ENCODE peak calls at places on chromosomes 6 and 20, in nine cellular contexts. H is mucosa of descending colon, A is tibial nerve, O is ovary, C is AG04450, R is H9, U is tibial artery, F is colonic mucosa, S is uterus. V is an unnamed sample. For H3K9me3, the result is how much of the 10 kb centered on the place peaks cover.

GRCh38 chr20:17452441-17452840 is 78.7 kb downstream of the BFSP1 start:
- DNase-seq in F (no peak), O (no peak), S (no peak), A (no peak), U (no peak), C (no peak), R (no peak), H (no peak), V (no peak)

GRCh38 chr20:38217791-38218565 is 42.6 kb downstream of the KIAA1755 start:
- DNase-seq in F (no peak), U (peak), O (no peak), S (peak), H (no peak), R (no peak), C (peak), A (no peak), V (no peak)

GRCh38 chr20:37376791-37377190 is 30.9 kb downstream of the SRC start:
- DNase-seq in C (no peak), F (no peak), H (peak), O (no peak), R (no peak), S (no peak), A (no peak), U (no peak), V (no peak)

GRCh38 chr20:33423141-33423834 is 20.3 kb downstream of the SNTA1 start:
- DNase-seq in A (no peak), H (peak), C (no peak), F (peak), U (peak), O (peak), S (peak), R (no peak), V (no peak)

GRCh38 chr20:47600967-47601547 is 99.4 kb downstream of the NCOA3 start:
- DNase-seq in F (no peak), S (no peak), H (no peak), R (no peak), O (no peak), U (no peak), C (no peak), A (no peak), V (no peak)

GRCh38 chr6:154842828-154843227 is 109.6 kb downstream of the SCAF8 start:
- DNase-seq in C (no peak), U (no peak), A (no peak), S (no peak), R (no peak), F (no peak), H (no peak), O (no peak), V (no peak)

GRCh38 chr20:4613718-4614620 is 107.7 kb upstream of the PRND start:
- DNase-seq in C (no peak), S (peak), F (peak), U (no peak), A (peak), R (peak), O (no peak), H (peak), V (no peak)

GRCh38 chr6:143695106-143696059 is 17.6 kb downstream of the PHACTR2 start:
- DNase-seq in A (no peak), S (no peak), U (no peak), O (no peak), F (no peak), H (no peak), R (no peak), C (no peak), V (no peak)

GRCh38 chr20:23151885-23152284 is 65.8 kb upstream of the CD93 start:
- DNase-seq in A (no peak), R (peak), C (no peak), S (no peak), U (peak), F (no peak), O (no peak), H (no peak), V (no peak)

GRCh38 chr20:31523361-31524283 is 9.4 kb downstream of the HM13 start:
- DNase-seq in H (no peak), F (no peak), S (no peak), U (no peak), R (no peak), C (no peak), A (peak), O (no peak), V (peak)

GRCh38 chr6:10402648-10403311 is 12.1 kb downstream of the TFAP2A start:
- DNase-seq in U (no peak), O (no peak), S (no peak), F (no peak), H (no peak), R (no peak), A (no peak), C (no peak), V (no peak)

GRCh38 chr20:53621482-53622246 is 28.0 kb upstream of the ZNF217 start:
- DNase-seq in A (peak), U (peak), H (peak), F (peak), C (no peak), S (peak), O (peak), R (no peak), V (peak)

GRCh38 chr6:57316581-57317059 is 810 bp upstream of the PRIM2 start:
- DNase-seq in S (peak), O (peak), A (peak), U (peak), R (peak), F (peak), C (peak), H (peak), V (peak)

GRCh38 chr20:19631410-19631809 is 126.6 kb upstream of the RIN2 start:
- DNase-seq in S (no peak), R (no peak), U (no peak), A (no peak), O (no peak), C (no peak), F (peak), H (peak), V (no peak)

GRCh38 chr6:42782689-42783176 is 881 bp downstream of the BICRAL start:
- DNase-seq in O (peak), C (peak), H (peak), U (peak), R (peak), S (peak), A (peak), F (peak), V (peak)

GRCh38 chr6:83119742-83120300 is 52.4 kb downstream of the DOP1A start:
- DNase-seq in R (no peak), U (no peak), S (no peak), O (no peak), F (no peak), A (no peak), C (no peak), H (no peak), V (no peak)

GRCh38 chr20:57388953-57389694 is 2.1 kb upstream of the RBM38 start:
- DNase-seq in R (peak), U (peak), C (no peak), A (peak), F (peak), O (peak), S (peak), H (peak), V (peak)

GRCh38 chr20:38084425-38084951 is 50.9 kb downstream of the RPRD1B start:
- DNase-seq in R (no peak), A (no peak), H (no peak), C (peak), U (no peak), F (no peak), O (no peak), S (peak), V (no peak)

GRCh38 chr6:138544521-138544920 is 45.2 kb upstream of the NHSL1 start:
- DNase-seq in F (no peak), O (no peak), A (no peak), S (no peak), R (no peak), U (no peak), H (no peak), C (no peak), V (no peak)

GRCh38 chr20:59765599-59766177 is 161.3 kb downstream of the PHACTR3 start:
- DNase-seq in S (no peak), H (no peak), O (no peak), F (no peak), R (peak), U (no peak), C (no peak), A (no peak), V (no peak)

GRCh38 chr6:118344014-118344670 is 204.0 kb upstream of the PLN start:
- DNase-seq in U (no peak), H (no peak), A (no peak), F (no peak), R (no peak), S (no peak), O (no peak), C (no peak), V (no peak)

GRCh38 chr6:22551280-22551679 is 18.1 kb upstream of the HDGFL1 start:
- DNase-seq in F (no peak), A (no peak), S (no peak), C (no peak), U (no peak), R (no peak), O (no peak), H (no peak), V (no peak)

GRCh38 chr6:22558288-22558882 is 11.0 kb upstream of the HDGFL1 start:
- DNase-seq in H (no peak), U (no peak), O (no peak), A (no peak), S (peak), C (no peak), R (no peak), F (no peak), V (no peak)

GRCh38 chr6:22556298-22556697 is 13.1 kb upstream of the HDGFL1 start:
- DNase-seq in O (no peak), S (peak), H (no peak), C (no peak), A (no peak), F (no peak), U (no peak), R (no peak), V (no peak)

DNA sequence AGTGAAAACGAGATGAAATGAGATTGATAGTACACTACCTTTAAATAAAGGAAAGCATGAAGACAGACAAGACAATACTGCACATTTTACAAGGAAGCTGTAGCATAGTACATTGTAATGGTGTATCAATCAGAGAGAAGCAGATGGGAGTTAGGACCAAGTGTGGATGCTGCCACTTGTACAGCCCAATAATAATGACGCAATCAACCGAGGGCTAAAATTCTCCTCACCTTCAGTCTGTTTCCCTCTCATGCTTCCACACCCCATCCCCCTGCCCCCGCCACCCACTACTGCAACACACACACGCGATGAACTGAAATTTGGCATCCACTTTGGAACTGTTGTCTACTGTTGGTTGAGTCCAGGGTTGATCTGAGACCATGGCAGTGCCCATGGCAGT is 12.4 kb upstream of the HDGFL1 start:
- DNase-seq in C (no peak), U (no peak), F (no peak), R (no peak), S (no peak), O (no peak), A (no peak), H (no peak), V (no peak)
- H3K9me3 ChIP-seq in C (under half), U (under half), F (under half), R (under half), S (under half), O (under half), A (under half), H (under half), V (under half)

GRCh38 chr6:22878706-22879105 is 309.3 kb downstream of the HDGFL1 start:
- DNase-seq in F (no peak), S (no peak), R (no peak), U (no peak), H (no peak), A (no peak), C (no peak), O (no peak), V (no peak)

GRCh38 chr6:22875845-22876244 is 306.5 kb downstream of the HDGFL1 start:
- DNase-seq in U (no peak), S (no peak), A (no peak), F (no peak), R (no peak), O (no peak), C (no peak), H (no peak), V (no peak)

GRCh38 chr6:22877946-22878705 is 308.8 kb downstream of the HDGFL1 start:
- DNase-seq in A (no peak), H (no peak), F (no peak), S (no peak), C (peak), U (no peak), R (peak), O (no peak), V (no peak)

DNA sequence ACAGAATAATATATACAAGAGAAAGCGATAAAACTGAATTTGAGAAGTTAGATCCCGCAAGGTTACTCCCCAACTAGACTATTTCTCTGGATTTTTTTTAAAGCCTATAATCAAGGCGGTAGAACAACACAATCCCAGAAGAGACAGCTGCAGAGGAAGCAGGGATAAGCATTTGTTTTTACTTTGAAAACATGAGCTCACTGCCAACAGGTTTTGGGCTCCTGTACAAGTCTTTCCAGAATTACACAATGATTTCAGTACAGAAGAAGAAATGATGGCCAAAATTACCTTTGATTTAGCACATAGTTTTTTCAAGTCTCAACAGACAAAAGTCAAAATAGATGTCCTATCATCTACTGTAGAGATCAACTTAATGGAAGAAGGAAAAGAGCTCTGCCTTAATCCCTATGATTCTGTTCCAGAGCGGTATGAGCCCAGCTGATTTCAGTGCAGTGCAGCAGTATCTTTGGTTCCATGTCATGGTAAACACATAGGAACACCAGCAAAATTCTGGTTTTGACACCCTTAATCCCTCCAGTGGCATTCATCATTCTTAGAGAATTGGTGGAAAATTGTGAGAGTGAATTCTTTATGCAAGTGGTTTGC is 304.3 kb downstream of the HDGFL1 start:
- DNase-seq in S (peak), R (no peak), U (no peak), A (no peak), O (peak), C (peak), H (no peak), F (no peak), V (no peak)
- H3K9me3 ChIP-seq in S (under half), R (under half), U (under half), A (under half), O (under half), C (under half), H (under half), F (under half), V (under half)

DNA sequence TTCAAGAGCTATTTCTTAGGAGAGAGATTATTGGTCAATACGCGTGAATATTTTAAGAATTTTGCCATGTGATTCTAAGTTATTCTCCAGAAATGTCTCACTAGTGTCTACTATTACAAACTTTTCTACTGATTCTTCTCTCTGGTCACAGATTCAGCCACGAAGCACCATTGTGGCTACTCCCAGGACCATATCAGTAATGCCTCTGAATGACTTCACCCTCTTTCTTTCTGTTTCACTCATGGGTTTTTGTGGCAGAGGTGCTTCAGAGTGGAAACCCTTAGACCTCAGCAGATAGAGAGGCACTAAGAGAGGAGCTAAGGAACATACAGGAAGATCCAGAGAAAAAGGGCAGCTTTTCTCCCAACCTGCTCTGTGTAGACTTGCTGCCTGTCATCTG is 211.3 kb downstream of the CBLN4 start:
- DNase-seq in C (no peak), A (no peak), S (no peak), H (no peak), F (no peak), U (no peak), R (no peak), O (no peak), V (no peak)
- H3K9me3 ChIP-seq in C (under half), A (under half), S (under half), H (under half), F (under half), U (under half), R (under half), O (under half), V (under half)

GRCh38 chr6:49892280-49892679 is 25.9 kb upstream of the CRISP1 start:
- DNase-seq in H (no peak), O (no peak), A (no peak), F (no peak), U (no peak), S (no peak), R (peak), C (no peak), V (no peak)
- H3K9me3 ChIP-seq in H (under half), O (under half), A (under half), F (under half), U (under half), S (under half), R (under half), C (under half), V (under half)

DNA sequence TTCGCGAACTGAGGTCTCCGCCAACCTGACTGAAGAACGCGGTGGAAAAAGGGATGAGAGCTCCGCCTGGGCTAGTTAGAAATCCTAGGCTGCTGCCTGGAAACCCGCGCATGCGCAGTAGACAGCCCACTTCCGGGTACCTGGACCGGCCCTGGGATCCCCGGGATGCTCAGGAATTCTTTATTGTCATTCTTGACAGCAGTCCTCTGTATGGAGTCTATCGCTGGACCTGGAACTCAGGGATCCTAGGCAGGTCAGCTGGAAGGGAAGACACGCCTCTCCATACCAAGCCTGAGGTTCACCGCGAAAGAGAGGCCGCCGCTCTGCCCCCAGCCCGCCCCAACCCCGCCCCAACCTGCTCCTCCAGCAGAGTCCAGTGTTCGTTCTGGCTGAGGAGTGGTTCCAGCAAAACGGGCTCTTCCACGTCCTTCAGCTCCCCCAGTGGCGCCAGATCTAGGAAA is 1379.2 kb upstream of the DEFB115 start:
- DNase-seq in C (no peak), F (no peak), H (peak), S (no peak), A (no peak), R (no peak), O (no peak), U (no peak), V (no peak)
- H3K9me3 ChIP-seq in C (half or more), F (under half), H (half or more), S (under half), A (under half), R (half or more), O (under half), U (half or more), V (under half)